ENCODE peak calls at places on chromosomes 1 and 21, in eight cellular contexts. One of them, this sample, is unnamed.
A peak's percentile ranks its signal among the peaks of the same experiment; 100 is the strongest.

GRCh38 chr1:111730706-111731105 is 8.5 kb downstream of the INKA2 start:
- DNase-seq in hepatocyte: no peak
- DNase-seq in GM23338: no peak
- DNase-seq in OCI-LY7: no peak
- DNase-seq in SK-N-SH: no peak
- DNase-seq in neural progenitor cell: no peak
- DNase-seq in HCT116: no peak
- DNase-seq in GM23248: no peak
- DNase-seq in this sample: no peak

GRCh38 chr1:204314893-204315735 is 44.6 kb downstream of the PLEKHA6 start:
- DNase-seq in hepatocyte: no peak
- DNase-seq in GM23338: no peak
- DNase-seq in OCI-LY7: no peak
- DNase-seq in SK-N-SH: no peak
- DNase-seq in neural progenitor cell: no peak
- DNase-seq in HCT116: no peak
- DNase-seq in GM23248: no peak
- DNase-seq in this sample: no peak

GRCh38 chr1:164803366-164803765 is 244.4 kb downstream of the PBX1 start:
- DNase-seq in hepatocyte: no peak
- DNase-seq in GM23338: no peak
- DNase-seq in OCI-LY7: no peak
- DNase-seq in SK-N-SH: no peak
- DNase-seq in neural progenitor cell: no peak
- DNase-seq in HCT116: no peak
- DNase-seq in GM23248: no peak
- DNase-seq in this sample: no peak

GRCh38 chr1:85611856-85612255 is 31.3 kb downstream of the CCN1 start:
- DNase-seq in hepatocyte: peak; percentile 78
- DNase-seq in GM23338: no peak
- DNase-seq in OCI-LY7: no peak
- DNase-seq in SK-N-SH: no peak
- DNase-seq in neural progenitor cell: peak; percentile 28
- DNase-seq in HCT116: peak; percentile 57
- DNase-seq in GM23248: peak; percentile 99
- DNase-seq in this sample: no peak

GRCh38 chr1:147630447-147630846 is 39.9 kb downstream of the ACP6 start:
- DNase-seq in hepatocyte: no peak
- DNase-seq in GM23338: no peak
- DNase-seq in OCI-LY7: no peak
- DNase-seq in SK-N-SH: no peak
- DNase-seq in neural progenitor cell: no peak
- DNase-seq in HCT116: no peak
- DNase-seq in GM23248: peak; percentile 64
- DNase-seq in this sample: no peak

GRCh38 chr1:93804412-93804811 is 74.6 kb downstream of the DNTTIP2 start:
- DNase-seq in hepatocyte: no peak
- DNase-seq in GM23338: no peak
- DNase-seq in OCI-LY7: no peak
- DNase-seq in SK-N-SH: no peak
- DNase-seq in neural progenitor cell: no peak
- DNase-seq in HCT116: no peak
- DNase-seq in GM23248: peak; percentile 94
- DNase-seq in this sample: no peak

GRCh38 chr1:172482044-172482443 is 38.2 kb upstream of the PIGC start:
- DNase-seq in hepatocyte: no peak
- DNase-seq in GM23338: no peak
- DNase-seq in OCI-LY7: no peak
- DNase-seq in SK-N-SH: no peak
- DNase-seq in neural progenitor cell: no peak
- DNase-seq in HCT116: no peak
- DNase-seq in GM23248: no peak
- DNase-seq in this sample: no peak

GRCh38 chr21:45421846-45422775 is 17.1 kb downstream of the COL18A1 start:
- DNase-seq in hepatocyte: no peak
- DNase-seq in GM23338: no peak
- DNase-seq in OCI-LY7: no peak
- DNase-seq in SK-N-SH: no peak
- DNase-seq in neural progenitor cell: no peak
- DNase-seq in HCT116: no peak
- DNase-seq in GM23248: no peak
- DNase-seq in this sample: no peak

GRCh38 chr1:27491748-27492700 is 2.1 kb upstream of the WASF2 start:
- DNase-seq in hepatocyte: no peak
- DNase-seq in GM23338: no peak
- DNase-seq in OCI-LY7: peak; percentile 38
- DNase-seq in SK-N-SH: no peak
- DNase-seq in neural progenitor cell: no peak
- DNase-seq in HCT116: no peak
- DNase-seq in GM23248: peak; percentile 34
- DNase-seq in this sample: peak; percentile 32

GRCh38 chr1:25099343-25099951 is 132.9 kb downstream of the SYF2 start:
- DNase-seq in hepatocyte: no peak
- DNase-seq in GM23338: no peak
- DNase-seq in OCI-LY7: peak; percentile 13
- DNase-seq in SK-N-SH: peak; percentile 80
- DNase-seq in neural progenitor cell: no peak
- DNase-seq in HCT116: no peak
- DNase-seq in GM23248: no peak
- DNase-seq in this sample: no peak

GRCh38 chr1:204051718-204052117 is 21.2 kb upstream of the SOX13 start:
- DNase-seq in hepatocyte: no peak
- DNase-seq in GM23338: no peak
- DNase-seq in OCI-LY7: no peak
- DNase-seq in SK-N-SH: no peak
- DNase-seq in neural progenitor cell: no peak
- DNase-seq in HCT116: no peak
- DNase-seq in GM23248: no peak
- DNase-seq in this sample: no peak

GRCh38 chr1:216926681-216927080 is 203.5 kb upstream of the ESRRG start:
- DNase-seq in hepatocyte: no peak
- DNase-seq in GM23338: peak; percentile 52
- DNase-seq in OCI-LY7: no peak
- DNase-seq in SK-N-SH: no peak
- DNase-seq in neural progenitor cell: peak; percentile 65
- DNase-seq in HCT116: no peak
- DNase-seq in GM23248: no peak
- DNase-seq in this sample: no peak

GRCh38 chr1:246773213-246773641 is 49.0 kb downstream of the SCCPDH start:
- DNase-seq in hepatocyte: no peak
- DNase-seq in GM23338: no peak
- DNase-seq in OCI-LY7: peak; percentile 85
- DNase-seq in SK-N-SH: no peak
- DNase-seq in neural progenitor cell: no peak
- DNase-seq in HCT116: no peak
- DNase-seq in GM23248: no peak
- DNase-seq in this sample: peak; percentile 83

GRCh38 chr1:205340674-205341073 is 16.0 kb downstream of the KLHDC8A start:
- DNase-seq in hepatocyte: no peak
- DNase-seq in GM23338: no peak
- DNase-seq in OCI-LY7: no peak
- DNase-seq in SK-N-SH: no peak
- DNase-seq in neural progenitor cell: no peak
- DNase-seq in HCT116: no peak
- DNase-seq in GM23248: no peak
- DNase-seq in this sample: no peak

GRCh38 chr21:39001341-39001740 is 181.9 kb downstream of the PSMG1 start:
- DNase-seq in hepatocyte: no peak
- DNase-seq in GM23338: no peak
- DNase-seq in OCI-LY7: no peak
- DNase-seq in SK-N-SH: no peak
- DNase-seq in neural progenitor cell: no peak
- DNase-seq in HCT116: no peak
- DNase-seq in GM23248: peak; percentile 73
- DNase-seq in this sample: no peak
- H3K4me1 ChIP-seq in hepatocyte: peaks cover 10% of the 10 kb centered on the region
- H3K4me1 ChIP-seq in GM23338: peaks cover 3% of the 10 kb centered on the region
- H3K4me1 ChIP-seq in OCI-LY7: peaks cover 24% of the 10 kb centered on the region
- H3K4me1 ChIP-seq in SK-N-SH: peaks cover 40% of the 10 kb centered on the region
- H3K4me1 ChIP-seq in neural progenitor cell: peaks cover 6% of the 10 kb centered on the region
- H3K4me1 ChIP-seq in HCT116: no peaks in the 10 kb centered on the region
- H3K4me1 ChIP-seq in GM23248: peaks cover 29% of the 10 kb centered on the region
- H3K4me1 ChIP-seq in this sample: no peaks in the 10 kb centered on the region

DNA sequence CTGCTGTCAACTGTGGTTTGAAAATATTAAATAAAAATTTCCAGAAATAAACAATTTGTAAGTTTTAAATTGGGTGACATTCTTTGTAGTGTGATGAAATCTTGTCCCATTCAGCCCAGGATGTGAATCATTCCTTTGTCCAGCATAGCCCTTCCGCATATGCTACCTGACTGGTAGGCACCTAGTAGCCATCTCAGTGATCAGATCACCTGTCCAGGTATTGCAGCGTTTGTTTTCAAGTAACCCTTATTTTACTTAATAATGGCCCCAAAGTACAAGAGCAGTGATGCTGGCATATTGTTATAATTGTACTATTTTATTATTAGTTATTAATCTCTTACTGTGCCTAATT is 351.6 kb upstream of the B3GALT2 start:
- DNase-seq in hepatocyte: no peak
- DNase-seq in GM23338: no peak
- DNase-seq in OCI-LY7: no peak
- DNase-seq in SK-N-SH: no peak
- DNase-seq in neural progenitor cell: no peak
- DNase-seq in HCT116: no peak
- DNase-seq in GM23248: no peak
- DNase-seq in this sample: no peak
- H3K4me3 ChIP-seq in hepatocyte: no peak overlapping the region
- H3K4me3 ChIP-seq in GM23338: no peak overlapping the region
- H3K4me3 ChIP-seq in OCI-LY7: peak overlapping the region; percentile 53
- H3K4me3 ChIP-seq in SK-N-SH: no peak overlapping the region
- H3K4me3 ChIP-seq in neural progenitor cell: no peak overlapping the region
- H3K4me3 ChIP-seq in HCT116: no peak overlapping the region
- H3K4me3 ChIP-seq in GM23248: no peak overlapping the region
- H3K4me3 ChIP-seq in this sample: peak overlapping the region; percentile 46

DNA sequence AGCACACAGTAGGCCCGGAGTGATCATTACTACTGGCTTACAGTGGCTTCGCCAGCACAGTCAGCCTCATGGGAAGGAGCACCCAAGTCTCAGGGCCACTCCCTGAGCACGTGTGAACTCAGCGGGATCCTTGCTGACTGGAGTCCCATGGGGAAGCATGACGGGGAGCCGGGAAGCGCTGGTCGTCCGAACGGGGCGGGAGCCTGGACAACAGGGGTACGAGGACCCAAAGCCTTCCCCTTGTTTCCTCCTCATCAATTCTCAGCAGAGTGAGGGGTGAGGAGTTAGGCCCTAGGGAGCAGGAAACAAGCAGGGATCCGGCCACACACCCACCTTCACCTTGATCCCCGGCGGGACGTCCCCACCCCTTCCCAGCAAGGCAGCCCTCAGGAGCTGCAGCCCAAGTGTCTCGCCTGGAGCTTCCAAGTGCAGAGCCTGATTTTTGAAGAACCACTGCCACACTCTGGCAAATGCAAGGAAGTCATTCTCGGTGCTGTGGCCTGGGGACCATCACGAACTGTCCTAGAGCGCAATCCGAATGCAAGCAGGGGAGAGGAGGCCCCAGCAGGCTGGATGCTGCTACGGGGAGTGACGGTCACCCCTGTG is 35.5 kb downstream of the TOMM20 start:
- DNase-seq in hepatocyte: peak; percentile 75
- DNase-seq in GM23338: peak; percentile 85
- DNase-seq in OCI-LY7: peak; percentile 24
- DNase-seq in SK-N-SH: peak; percentile 51
- DNase-seq in neural progenitor cell: peak; percentile 78
- DNase-seq in HCT116: no peak
- DNase-seq in GM23248: peak; percentile 78
- DNase-seq in this sample: no peak
- TF ChIP-seq EZH2phosphoT487 in hepatocyte: no peak
- TF ChIP-seq EZH2phosphoT487 in GM23338: no peak
- TF ChIP-seq EZH2phosphoT487 in OCI-LY7: no peak
- TF ChIP-seq EZH2phosphoT487 in SK-N-SH: no peak
- TF ChIP-seq EZH2phosphoT487 in neural progenitor cell: no peak
- TF ChIP-seq EZH2phosphoT487 in HCT116: no peak
- TF ChIP-seq EZH2phosphoT487 in GM23248: no peak
- TF ChIP-seq EZH2phosphoT487 in this sample: no peak

GRCh38 chr1:89822999-89823628 is 2.3 kb downstream of the LRRC8D start:
- DNase-seq in hepatocyte: peak; percentile 22
- DNase-seq in GM23338: no peak
- DNase-seq in OCI-LY7: peak; percentile 37
- DNase-seq in SK-N-SH: no peak
- DNase-seq in neural progenitor cell: no peak
- DNase-seq in HCT116: no peak
- DNase-seq in GM23248: peak; percentile 71
- DNase-seq in this sample: no peak
- H3K4me1 ChIP-seq in hepatocyte: peaks cover 13% of the 10 kb centered on the region
- H3K4me1 ChIP-seq in GM23338: peaks cover 34% of the 10 kb centered on the region
- H3K4me1 ChIP-seq in OCI-LY7: peaks cover 37% of the 10 kb centered on the region
- H3K4me1 ChIP-seq in SK-N-SH: peaks cover 15% of the 10 kb centered on the region
- H3K4me1 ChIP-seq in neural progenitor cell: peaks cover 20% of the 10 kb centered on the region
- H3K4me1 ChIP-seq in HCT116: peaks cover 4% of the 10 kb centered on the region
- H3K4me1 ChIP-seq in GM23248: peaks cover 16% of the 10 kb centered on the region
- H3K4me1 ChIP-seq in this sample: peaks cover 6% of the 10 kb centered on the region

DNA sequence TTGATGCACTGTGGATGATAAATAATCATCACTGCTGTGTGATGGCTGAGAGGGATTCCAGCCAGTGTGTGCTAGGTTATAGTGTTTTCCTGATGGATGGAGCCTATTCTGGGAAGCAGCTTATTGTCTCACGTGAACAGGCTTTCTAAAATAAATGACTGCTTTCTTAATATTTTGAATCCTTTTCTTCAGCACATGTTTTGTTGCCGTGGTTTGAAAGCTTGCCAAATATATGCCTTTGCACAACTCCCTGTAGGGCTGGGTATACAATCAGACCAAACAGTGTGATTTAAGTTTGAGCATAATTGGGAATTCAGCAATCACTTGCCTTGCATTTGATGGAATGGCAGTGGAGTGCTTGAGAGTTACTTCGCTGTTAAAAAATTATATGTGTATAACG is 113.9 kb downstream of the CAMTA1 start:
- DNase-seq in hepatocyte: no peak
- DNase-seq in GM23338: no peak
- DNase-seq in OCI-LY7: no peak
- DNase-seq in SK-N-SH: no peak
- DNase-seq in neural progenitor cell: no peak
- DNase-seq in HCT116: no peak
- DNase-seq in GM23248: no peak
- DNase-seq in this sample: no peak
- H3K4me3 ChIP-seq in hepatocyte: no peak overlapping the region
- H3K4me3 ChIP-seq in GM23338: no peak overlapping the region
- H3K4me3 ChIP-seq in OCI-LY7: no peak overlapping the region
- H3K4me3 ChIP-seq in SK-N-SH: no peak overlapping the region
- H3K4me3 ChIP-seq in neural progenitor cell: no peak overlapping the region
- H3K4me3 ChIP-seq in HCT116: no peak overlapping the region
- H3K4me3 ChIP-seq in GM23248: no peak overlapping the region
- H3K4me3 ChIP-seq in this sample: no peak overlapping the region